ENCODE peak calls at places on chromosome 21, in ten cellular contexts. One of them, this sample, is unnamed.

GRCh38 chr21:34766862-34767261 is 98.1 kb downstream of the CLIC6 start:
- DNase-seq in NCI-H1092 treated with DMSO at 0.1 percent for 48 hours: no peak
- DNase-seq in HFF-Myc: no peak
- DNase-seq in anterior cingulate cortex: no peak
- DNase-seq in GM12865: no peak
- DNase-seq in GM12891: no peak
- DNase-seq in foreskin fibroblast: no peak
- DNase-seq in NCI-H2029: no peak
- DNase-seq in activated naive CD4-positive, alpha-beta T cell treated with anti-CD3 and anti-CD28 coated beads for 36 hours: no peak
- DNase-seq in PC-3: no peak
- DNase-seq in this sample: no peak

GRCh38 chr21:44612669-44613229 is 870 bp downstream of the KRTAP10-8 start:
- DNase-seq in activated naive CD4-positive, alpha-beta T cell treated with anti-CD3 and anti-CD28 coated beads for 36 hours: no peak
- DNase-seq in foreskin fibroblast: no peak
- DNase-seq in NCI-H1092 treated with DMSO at 0.1 percent for 48 hours: no peak
- DNase-seq in GM12865: no peak
- DNase-seq in HFF-Myc: no peak
- DNase-seq in NCI-H2029: no peak
- DNase-seq in PC-3: no peak
- DNase-seq in anterior cingulate cortex: no peak
- DNase-seq in GM12891: no peak
- DNase-seq in this sample: no peak

GRCh38 chr21:42806489-42807140 is 72.7 kb downstream of the WDR4 start:
- DNase-seq in HFF-Myc: no peak
- DNase-seq in GM12891: no peak
- DNase-seq in anterior cingulate cortex: no peak
- DNase-seq in NCI-H2029: no peak
- DNase-seq in PC-3: no peak
- DNase-seq in activated naive CD4-positive, alpha-beta T cell treated with anti-CD3 and anti-CD28 coated beads for 36 hours: no peak
- DNase-seq in foreskin fibroblast: no peak
- DNase-seq in NCI-H1092 treated with DMSO at 0.1 percent for 48 hours: no peak
- DNase-seq in GM12865: no peak
- DNase-seq in this sample: no peak

GRCh38 chr21:46041183-46041582 is 56.7 kb upstream of the COL6A2 start:
- DNase-seq in foreskin fibroblast: no peak
- DNase-seq in GM12891: no peak
- DNase-seq in HFF-Myc: no peak
- DNase-seq in PC-3: no peak
- DNase-seq in GM12865: no peak
- DNase-seq in activated naive CD4-positive, alpha-beta T cell treated with anti-CD3 and anti-CD28 coated beads for 36 hours: no peak
- DNase-seq in anterior cingulate cortex: no peak
- DNase-seq in NCI-H1092 treated with DMSO at 0.1 percent for 48 hours: no peak
- DNase-seq in NCI-H2029: no peak
- DNase-seq in this sample: no peak

GRCh38 chr21:25910809-25911208 is 176.0 kb downstream of the GABPA start:
- DNase-seq in activated naive CD4-positive, alpha-beta T cell treated with anti-CD3 and anti-CD28 coated beads for 36 hours: no peak
- DNase-seq in foreskin fibroblast: no peak
- DNase-seq in NCI-H1092 treated with DMSO at 0.1 percent for 48 hours: no peak
- DNase-seq in GM12891: no peak
- DNase-seq in anterior cingulate cortex: no peak
- DNase-seq in PC-3: no peak
- DNase-seq in GM12865: no peak
- DNase-seq in NCI-H2029: no peak
- DNase-seq in HFF-Myc: no peak
- DNase-seq in this sample: no peak

GRCh38 chr21:28294046-28294445 is 698.6 kb downstream of the LTN1 start:
- DNase-seq in NCI-H2029: no peak
- DNase-seq in foreskin fibroblast: no peak
- DNase-seq in GM12891: no peak
- DNase-seq in HFF-Myc: no peak
- DNase-seq in activated naive CD4-positive, alpha-beta T cell treated with anti-CD3 and anti-CD28 coated beads for 36 hours: no peak
- DNase-seq in anterior cingulate cortex: no peak
- DNase-seq in NCI-H1092 treated with DMSO at 0.1 percent for 48 hours: no peak
- DNase-seq in PC-3: peak; percentile 88
- DNase-seq in GM12865: no peak
- DNase-seq in this sample: peak; percentile 86

GRCh38 chr21:34984356-34984755 is 64.7 kb downstream of the RUNX1 start:
- DNase-seq in GM12865: no peak
- DNase-seq in NCI-H2029: no peak
- DNase-seq in activated naive CD4-positive, alpha-beta T cell treated with anti-CD3 and anti-CD28 coated beads for 36 hours: no peak
- DNase-seq in PC-3: no peak
- DNase-seq in anterior cingulate cortex: no peak
- DNase-seq in GM12891: no peak
- DNase-seq in foreskin fibroblast: no peak
- DNase-seq in HFF-Myc: no peak
- DNase-seq in NCI-H1092 treated with DMSO at 0.1 percent for 48 hours: no peak
- DNase-seq in this sample: no peak

GRCh38 chr21:33198346-33199135 is 31.2 kb upstream of the IFNAR2 start:
- DNase-seq in anterior cingulate cortex: no peak
- DNase-seq in HFF-Myc: no peak
- DNase-seq in NCI-H1092 treated with DMSO at 0.1 percent for 48 hours: no peak
- DNase-seq in NCI-H2029: peak; percentile 30
- DNase-seq in GM12865: no peak
- DNase-seq in foreskin fibroblast: peak; percentile 55
- DNase-seq in PC-3: no peak
- DNase-seq in activated naive CD4-positive, alpha-beta T cell treated with anti-CD3 and anti-CD28 coated beads for 36 hours: no peak
- DNase-seq in GM12891: no peak
- DNase-seq in this sample: peak; percentile 55

GRCh38 chr21:32516729-32517649 is 68.3 kb downstream of the TCP10L start:
- DNase-seq in PC-3: peak; percentile 82
- DNase-seq in activated naive CD4-positive, alpha-beta T cell treated with anti-CD3 and anti-CD28 coated beads for 36 hours: no peak
- DNase-seq in anterior cingulate cortex: no peak
- DNase-seq in GM12865: no peak
- DNase-seq in NCI-H1092 treated with DMSO at 0.1 percent for 48 hours: no peak
- DNase-seq in foreskin fibroblast: peak; percentile 84
- DNase-seq in GM12891: no peak
- DNase-seq in NCI-H2029: no peak
- DNase-seq in HFF-Myc: peak; percentile 51
- DNase-seq in this sample: peak; percentile 98

GRCh38 chr21:46555678-46556077 is 49.2 kb downstream of the S100B start:
- DNase-seq in anterior cingulate cortex: no peak
- DNase-seq in GM12865: no peak
- DNase-seq in NCI-H2029: no peak
- DNase-seq in foreskin fibroblast: no peak
- DNase-seq in NCI-H1092 treated with DMSO at 0.1 percent for 48 hours: no peak
- DNase-seq in GM12891: peak; percentile 0
- DNase-seq in PC-3: no peak
- DNase-seq in activated naive CD4-positive, alpha-beta T cell treated with anti-CD3 and anti-CD28 coated beads for 36 hours: no peak
- DNase-seq in HFF-Myc: no peak
- DNase-seq in this sample: no peak

GRCh38 chr21:16280731-16281130 is 550.9 kb downstream of the USP25 start:
- DNase-seq in GM12865: no peak
- DNase-seq in NCI-H1092 treated with DMSO at 0.1 percent for 48 hours: no peak
- DNase-seq in NCI-H2029: no peak
- DNase-seq in anterior cingulate cortex: no peak
- DNase-seq in HFF-Myc: no peak
- DNase-seq in activated naive CD4-positive, alpha-beta T cell treated with anti-CD3 and anti-CD28 coated beads for 36 hours: no peak
- DNase-seq in GM12891: no peak
- DNase-seq in PC-3: no peak
- DNase-seq in foreskin fibroblast: no peak
- DNase-seq in this sample: peak; percentile 6

GRCh38 chr21:40490408-40490807 is 356.6 kb downstream of the DSCAM start:
- DNase-seq in NCI-H2029: no peak
- DNase-seq in activated naive CD4-positive, alpha-beta T cell treated with anti-CD3 and anti-CD28 coated beads for 36 hours: no peak
- DNase-seq in HFF-Myc: no peak
- DNase-seq in foreskin fibroblast: no peak
- DNase-seq in GM12865: no peak
- DNase-seq in GM12891: no peak
- DNase-seq in NCI-H1092 treated with DMSO at 0.1 percent for 48 hours: no peak
- DNase-seq in PC-3: no peak
- DNase-seq in anterior cingulate cortex: no peak
- DNase-seq in this sample: no peak

GRCh38 chr21:39518055-39518844 is 66.5 kb downstream of the SH3BGR start:
- DNase-seq in activated naive CD4-positive, alpha-beta T cell treated with anti-CD3 and anti-CD28 coated beads for 36 hours: peak; percentile 42
- DNase-seq in HFF-Myc: peak; percentile 16
- DNase-seq in foreskin fibroblast: peak; percentile 6
- DNase-seq in anterior cingulate cortex: no peak
- DNase-seq in GM12865: peak; percentile 74
- DNase-seq in PC-3: peak; percentile 82
- DNase-seq in NCI-H1092 treated with DMSO at 0.1 percent for 48 hours: peak; percentile 90
- DNase-seq in NCI-H2029: peak; percentile 87
- DNase-seq in GM12891: peak; percentile 65
- DNase-seq in this sample: peak; percentile 57

GRCh38 chr21:32184485-32184884 is 94.4 kb downstream of the MIS18A start:
- DNase-seq in PC-3: no peak
- DNase-seq in GM12891: no peak
- DNase-seq in NCI-H2029: no peak
- DNase-seq in anterior cingulate cortex: no peak
- DNase-seq in GM12865: no peak
- DNase-seq in NCI-H1092 treated with DMSO at 0.1 percent for 48 hours: no peak
- DNase-seq in activated naive CD4-positive, alpha-beta T cell treated with anti-CD3 and anti-CD28 coated beads for 36 hours: no peak
- DNase-seq in HFF-Myc: no peak
- DNase-seq in foreskin fibroblast: no peak
- DNase-seq in this sample: no peak

GRCh38 chr21:27076035-27076434 is 109.1 kb upstream of the ADAMTS5 start:
- DNase-seq in GM12891: no peak
- DNase-seq in anterior cingulate cortex: no peak
- DNase-seq in PC-3: no peak
- DNase-seq in foreskin fibroblast: no peak
- DNase-seq in GM12865: no peak
- DNase-seq in HFF-Myc: no peak
- DNase-seq in activated naive CD4-positive, alpha-beta T cell treated with anti-CD3 and anti-CD28 coated beads for 36 hours: no peak
- DNase-seq in NCI-H1092 treated with DMSO at 0.1 percent for 48 hours: no peak
- DNase-seq in NCI-H2029: no peak
- DNase-seq in this sample: no peak

GRCh38 chr21:46110499-46111192 is 12.7 kb downstream of the COL6A2 start:
- DNase-seq in PC-3: no peak
- DNase-seq in anterior cingulate cortex: no peak
- DNase-seq in HFF-Myc: no peak
- DNase-seq in GM12865: no peak
- DNase-seq in foreskin fibroblast: no peak
- DNase-seq in NCI-H1092 treated with DMSO at 0.1 percent for 48 hours: no peak
- DNase-seq in NCI-H2029: no peak
- DNase-seq in activated naive CD4-positive, alpha-beta T cell treated with anti-CD3 and anti-CD28 coated beads for 36 hours: peak; percentile 2
- DNase-seq in GM12891: peak; percentile 13
- DNase-seq in this sample: no peak

GRCh38 chr21:25456672-25457071 is 150.6 kb downstream of the MRPL39 start:
- DNase-seq in foreskin fibroblast: no peak
- DNase-seq in PC-3: peak; percentile 52
- DNase-seq in GM12891: no peak
- DNase-seq in NCI-H1092 treated with DMSO at 0.1 percent for 48 hours: no peak
- DNase-seq in activated naive CD4-positive, alpha-beta T cell treated with anti-CD3 and anti-CD28 coated beads for 36 hours: peak; percentile 50
- DNase-seq in GM12865: peak; percentile 86
- DNase-seq in anterior cingulate cortex: no peak
- DNase-seq in HFF-Myc: no peak
- DNase-seq in NCI-H2029: no peak
- DNase-seq in this sample: peak; percentile 2

GRCh38 chr21:31526040-31526439 is 133.5 kb upstream of the SOD1 start:
- DNase-seq in NCI-H2029: no peak
- DNase-seq in GM12891: no peak
- DNase-seq in anterior cingulate cortex: no peak
- DNase-seq in NCI-H1092 treated with DMSO at 0.1 percent for 48 hours: no peak
- DNase-seq in foreskin fibroblast: no peak
- DNase-seq in PC-3: peak; percentile 47
- DNase-seq in activated naive CD4-positive, alpha-beta T cell treated with anti-CD3 and anti-CD28 coated beads for 36 hours: no peak
- DNase-seq in GM12865: no peak
- DNase-seq in HFF-Myc: no peak
- DNase-seq in this sample: no peak

GRCh38 chr21:27366846-27367245 is 400.0 kb upstream of the ADAMTS5 start:
- DNase-seq in GM12865: no peak
- DNase-seq in NCI-H2029: no peak
- DNase-seq in PC-3: no peak
- DNase-seq in HFF-Myc: no peak
- DNase-seq in activated naive CD4-positive, alpha-beta T cell treated with anti-CD3 and anti-CD28 coated beads for 36 hours: no peak
- DNase-seq in NCI-H1092 treated with DMSO at 0.1 percent for 48 hours: no peak
- DNase-seq in foreskin fibroblast: no peak
- DNase-seq in anterior cingulate cortex: no peak
- DNase-seq in GM12891: no peak
- DNase-seq in this sample: no peak

This sample was measured in cardiac fibroblast.